ENCODE peak calls at places on chromosomes 3 and 15, in nine cellular contexts. Z is ovary, P is SK-N-SH, T is HepG2, H is stomach, Y is transverse colon, G is upper lobe of left lung, S is A549, O is K562. U is an unnamed sample.

GRCh38 chr3:62562017-62562416 is 188.7 kb upstream of the FEZF2 start:
- DNase-seq in Z (no peak), P (no peak), T (no peak), H (no peak), Y (no peak), G (no peak), S (no peak), O (no peak), U (peak)

GRCh38 chr3:100865442-100865841 is 127.8 kb downstream of the ABI3BP start:
- DNase-seq in Z (no peak), P (no peak), T (no peak), H (no peak), Y (no peak), G (no peak), S (no peak), O (no peak), U (no peak)

GRCh38 chr3:57110797-57111196 is 50.3 kb downstream of the SPATA12 start:
- DNase-seq in Z (no peak), P (no peak), T (no peak), H (no peak), Y (no peak), G (peak), S (no peak), O (no peak), U (no peak)

GRCh38 chr15:39092761-39093160 is 488.1 kb upstream of the THBS1 start:
- DNase-seq in Z (no peak), P (no peak), T (no peak), H (no peak), Y (no peak), G (peak), S (no peak), O (no peak), U (no peak)

GRCh38 chr3:33882296-33882695 is 83.9 kb downstream of the PDCD6IP start:
- DNase-seq in Z (no peak), P (no peak), T (no peak), H (no peak), Y (no peak), G (no peak), S (no peak), O (no peak), U (no peak)

GRCh38 chr15:26051771-26052685 is 188.9 kb upstream of the ATP10A start:
- DNase-seq in Z (no peak), P (no peak), T (no peak), H (no peak), Y (peak), G (no peak), S (no peak), O (no peak), U (no peak)

GRCh38 chr3:127951276-127951675 is 36.2 kb downstream of the KBTBD12 start:
- DNase-seq in Z (no peak), P (no peak), T (no peak), H (no peak), Y (no peak), G (no peak), S (no peak), O (no peak), U (no peak)

GRCh38 chr3:72776-73175 is 123.8 kb upstream of the CHL1 start:
- DNase-seq in Z (no peak), P (no peak), T (no peak), H (no peak), Y (no peak), G (no peak), S (no peak), O (no peak), U (no peak)

GRCh38 chr3:14509796-14510100 is 30.4 kb downstream of the GRIP2 start:
- DNase-seq in Z (no peak), P (no peak), T (no peak), H (no peak), Y (no peak), G (no peak), S (no peak), O (no peak), U (no peak)

GRCh38 chr3:57696861-57697321 is 4.0 kb upstream of the DENND6A start:
- DNase-seq in Z (no peak), P (no peak), T (no peak), H (no peak), Y (no peak), G (no peak), S (no peak), O (no peak), U (no peak)

GRCh38 chr3:171306631-171307030 is 153.6 kb downstream of the TNIK start:
- DNase-seq in Z (no peak), P (no peak), T (no peak), H (peak), Y (peak), G (no peak), S (no peak), O (no peak), U (no peak)

GRCh38 chr3:109685084-109686079 is 348.0 kb upstream of the DPPA4 start:
- DNase-seq in Z (no peak), P (peak), T (no peak), H (peak), Y (peak), G (no peak), S (peak), O (no peak), U (peak)

GRCh38 chr3:138082992-138083386 is 32.4 kb downstream of the DZIP1L start:
- DNase-seq in Z (no peak), P (no peak), T (no peak), H (no peak), Y (no peak), G (no peak), S (no peak), O (no peak), U (peak)

GRCh38 chr3:67400476-67400875 is 253.9 kb downstream of the SUCLG2 start:
- DNase-seq in Z (no peak), P (no peak), T (no peak), H (no peak), Y (no peak), G (no peak), S (no peak), O (no peak), U (no peak)

GRCh38 chr3:14488286-14489036 is 51.7 kb downstream of the GRIP2 start:
- DNase-seq in Z (no peak), P (no peak), T (no peak), H (no peak), Y (no peak), G (no peak), S (no peak), O (no peak), U (no peak)

GRCh38 chr3:30912304-30912703 is 17.8 kb upstream of the GADL1 start:
- DNase-seq in Z (no peak), P (no peak), T (no peak), H (no peak), Y (no peak), G (no peak), S (no peak), O (no peak), U (no peak)

GRCh38 chr3:105483476-105483875 is 116.8 kb downstream of the ALCAM start:
- DNase-seq in Z (no peak), P (no peak), T (no peak), H (no peak), Y (no peak), G (no peak), S (no peak), O (no peak), U (no peak)

DNA sequence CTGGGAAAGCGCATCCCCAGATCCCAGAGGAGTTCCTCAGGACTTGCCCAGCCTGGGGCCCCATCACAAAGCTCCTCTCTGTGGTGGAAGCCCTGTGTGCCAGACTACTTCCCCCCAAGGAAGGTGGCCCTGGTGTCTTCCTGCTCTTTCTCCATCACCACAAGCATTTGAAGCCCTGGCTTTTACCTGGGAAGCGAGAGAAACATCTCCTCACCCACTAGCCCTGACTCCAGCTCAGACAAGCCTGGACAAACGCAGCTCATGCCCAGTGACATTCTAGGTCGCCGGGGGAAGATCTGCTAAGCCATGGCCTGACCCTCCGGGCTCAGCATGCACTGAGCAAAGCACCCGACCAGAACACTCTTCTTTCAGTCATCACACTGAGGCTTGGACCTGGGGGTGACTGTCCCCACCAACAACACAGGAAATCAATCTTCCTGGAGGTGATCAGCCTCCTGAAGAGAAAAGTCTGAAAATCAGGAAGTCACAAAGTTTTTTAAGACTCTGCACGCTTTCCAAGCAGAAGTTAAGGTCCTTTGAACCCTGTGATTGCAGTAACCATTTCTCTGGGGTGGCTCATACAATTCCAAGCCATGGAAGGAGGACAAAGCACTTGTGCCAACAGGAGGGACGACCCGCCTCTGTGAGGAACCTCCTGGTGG is 40.8 kb downstream of the KLHL25 start:
- DNase-seq in Z (no peak), P (no peak), T (no peak), H (no peak), Y (peak), G (no peak), S (no peak), O (no peak), U (no peak)
- TF ChIP-seq EP300 in Z (no peak), P (no peak), T (no peak), H (no peak), Y (no peak), G (no peak), S (no peak), O (no peak), U (no peak)

DNA sequence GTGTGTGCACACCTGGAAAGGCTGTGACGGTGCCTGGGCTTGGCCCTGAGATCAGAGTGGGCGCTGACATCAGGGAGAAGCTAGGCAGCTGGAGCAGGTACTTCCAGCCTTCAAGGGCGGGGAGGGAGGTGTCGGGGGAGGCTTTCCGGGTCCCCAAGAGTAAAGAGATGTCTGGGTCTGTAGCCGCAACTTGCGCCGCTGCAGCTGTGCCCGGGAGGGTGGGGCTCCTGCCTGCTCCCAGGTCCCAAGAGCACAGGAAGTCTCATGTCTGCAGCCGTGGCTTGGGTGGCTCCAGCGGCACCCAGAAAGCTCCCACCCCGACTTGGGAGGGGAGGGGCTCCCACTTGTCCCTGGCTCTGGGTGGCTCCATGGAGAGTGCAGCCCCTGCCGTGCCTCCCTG is 103.2 kb upstream of the BNIP2 start:
- DNase-seq in Z (no peak), P (peak), T (no peak), H (no peak), Y (no peak), G (peak), S (no peak), O (no peak), U (no peak)
- TF ChIP-seq EP300 in Z (no peak), P (no peak), T (no peak), H (no peak), Y (no peak), G (no peak), S (no peak), O (no peak), U (no peak)

GRCh38 chr3:102059145-102059943 is 210.0 kb downstream of the NFKBIZ start:
- DNase-seq in Z (no peak), P (no peak), T (no peak), H (no peak), Y (peak), G (no peak), S (no peak), O (no peak), U (no peak)

GRCh38 chr3:102057781-102058421 is 208.6 kb downstream of the NFKBIZ start:
- DNase-seq in Z (no peak), P (no peak), T (no peak), H (no peak), Y (no peak), G (no peak), S (no peak), O (no peak), U (no peak)

GRCh38 chr3:102054543-102054942 is 205.2 kb downstream of the NFKBIZ start:
- DNase-seq in Z (no peak), P (no peak), T (no peak), H (no peak), Y (no peak), G (peak), S (no peak), O (no peak), U (no peak)

DNA sequence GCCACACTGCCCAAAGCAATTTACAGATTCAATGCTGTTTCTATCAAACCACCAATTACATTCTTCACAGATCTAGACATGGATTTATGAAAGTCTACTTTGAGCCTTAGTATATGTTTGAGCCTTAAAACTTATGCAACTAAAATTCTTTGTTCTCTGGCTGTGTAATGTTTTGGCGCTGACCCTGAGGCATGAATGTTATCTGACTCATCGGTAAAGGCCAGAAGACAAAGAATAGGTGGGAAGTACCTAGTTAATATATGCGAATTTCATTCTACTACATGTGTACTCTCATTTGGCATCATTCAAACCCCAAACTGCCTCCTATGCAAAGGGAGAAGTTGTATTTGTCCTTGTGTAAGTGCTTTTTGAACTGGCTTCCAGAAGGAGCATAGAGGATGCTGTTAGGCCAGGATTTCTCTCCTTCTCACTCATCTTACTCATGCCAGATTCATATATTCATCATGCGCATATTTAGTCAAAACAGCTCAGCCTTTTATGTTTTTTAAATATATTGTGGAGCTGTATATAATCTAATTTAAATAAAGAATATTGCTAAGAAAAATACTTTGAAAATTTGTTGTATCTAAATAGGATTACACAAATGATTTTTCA is 204.2 kb downstream of the NFKBIZ start:
- DNase-seq in Z (no peak), P (no peak), T (no peak), H (no peak), Y (no peak), G (no peak), S (peak), O (no peak), U (no peak)
- TF ChIP-seq EP300 in Z (no peak), P (peak), T (no peak), H (no peak), Y (no peak), G (no peak), S (no peak), O (no peak), U (no peak)

GRCh38 chr15:76839173-76839572 is 66.0 kb downstream of the SCAPER start:
- DNase-seq in Z (no peak), P (no peak), T (no peak), H (no peak), Y (no peak), G (no peak), S (no peak), O (no peak), U (no peak)

GRCh38 chr15:76843269-76843668 is 61.9 kb downstream of the SCAPER start:
- DNase-seq in Z (no peak), P (no peak), T (no peak), H (no peak), Y (no peak), G (no peak), S (no peak), O (no peak), U (no peak)

GRCh38 chr15:76837474-76837873 is 67.7 kb downstream of the SCAPER start:
- DNase-seq in Z (no peak), P (no peak), T (no peak), H (no peak), Y (no peak), G (no peak), S (no peak), O (no peak), U (no peak)

GRCh38 chr15:76844096-76844495 is 61.0 kb downstream of the SCAPER start:
- DNase-seq in Z (no peak), P (no peak), T (no peak), H (no peak), Y (no peak), G (no peak), S (no peak), O (no peak), U (no peak)

DNA sequence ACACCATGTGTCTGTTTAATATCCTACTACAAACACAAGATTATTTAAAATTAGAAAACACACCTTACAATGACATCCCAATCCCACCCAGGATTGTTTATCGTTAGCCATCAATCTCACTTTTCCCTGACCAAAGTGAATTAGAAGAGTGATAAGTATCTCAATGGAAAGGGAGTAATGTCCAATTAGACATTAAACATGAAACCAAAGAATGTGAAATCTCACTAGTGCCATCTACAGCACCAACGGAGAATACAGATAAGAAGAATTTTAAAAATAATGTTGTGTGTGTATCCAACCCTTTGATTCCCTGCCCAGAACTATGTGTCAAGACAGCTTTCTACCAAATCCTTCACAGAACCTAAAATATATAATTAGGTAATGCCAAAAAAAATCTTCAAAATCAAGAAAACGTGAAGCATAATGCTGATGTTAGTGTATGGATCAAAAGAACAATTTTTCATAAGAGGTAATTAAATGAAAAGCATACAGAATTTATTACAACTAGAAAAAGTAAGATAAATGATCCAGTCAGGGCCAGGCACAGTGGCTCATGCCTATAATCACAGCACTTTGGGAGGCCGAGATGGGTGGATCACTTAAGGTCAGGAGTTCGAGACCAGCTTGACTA is 64.2 kb downstream of the SCAPER start:
- DNase-seq in Z (no peak), P (peak), T (peak), H (no peak), Y (no peak), G (no peak), S (peak), O (peak), U (no peak)
- TF ChIP-seq EP300 in Z (no peak), P (no peak), T (no peak), H (no peak), Y (no peak), G (no peak), S (no peak), O (no peak), U (no peak)

DNA sequence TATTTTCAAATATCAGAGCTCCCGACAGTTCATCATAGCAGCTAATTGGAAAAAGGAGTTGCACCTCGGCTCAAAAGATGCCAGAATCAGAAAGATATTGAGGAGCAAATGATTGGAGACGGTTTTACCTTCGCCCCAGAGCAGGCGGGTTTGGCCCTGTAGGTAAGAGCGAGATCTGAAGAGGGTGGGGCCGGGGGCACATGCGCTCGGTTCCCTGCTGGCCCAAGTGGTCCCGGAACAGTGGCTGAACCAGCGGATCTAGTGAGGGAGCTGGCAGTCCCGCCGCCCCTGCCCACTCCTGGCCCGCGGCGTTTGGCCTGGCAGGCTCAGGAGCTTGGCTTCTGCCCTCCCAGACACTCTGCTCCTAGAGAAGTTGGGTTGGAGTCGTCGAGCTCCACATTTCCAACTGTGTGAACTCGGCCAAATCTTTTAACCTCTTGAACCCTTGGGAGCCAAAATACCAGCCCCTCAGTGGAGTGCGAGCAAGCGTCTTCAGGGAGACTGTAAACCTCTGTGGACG is 79.1 kb downstream of the RHCG start:
- DNase-seq in Z (no peak), P (no peak), T (no peak), H (no peak), Y (no peak), G (peak), S (no peak), O (no peak), U (no peak)
- TF ChIP-seq EP300 in Z (no peak), P (no peak), T (no peak), H (no peak), Y (no peak), G (no peak), S (no peak), O (no peak), U (no peak)

U was measured in esophagus muscularis mucosa.